ENCODE peak calls at places on chromosomes 7 and 10, in six cellular contexts. L is H9, Q is IMR-90, F is H1, T is neuronal stem cell, Y is mesenchymal stem cell. W is an unnamed sample.

GRCh38 chr10:124686707-124687376 is 57.3 kb downstream of the FAM53B start:
- DNase-seq in L (no peak), Q (no peak), F (no peak), T (no peak), Y (no peak), W (no peak)

GRCh38 chr10:110834622-110835219 is 37.0 kb upstream of the PDCD4 start:
- DNase-seq in L (peak; percentile 67), Q (no peak), F (no peak), T (peak; percentile 37), Y (peak; percentile 37), W (no peak)

GRCh38 chr10:34113504-34114225 is 701.4 kb downstream of the PARD3 start:
- DNase-seq in L (peak; percentile 77), Q (no peak), F (no peak), T (no peak), Y (no peak), W (no peak)

GRCh38 chr10:60448246-60448645 is 58.6 kb upstream of the ANK3 start:
- DNase-seq in L (no peak), Q (no peak), F (no peak), T (no peak), Y (no peak), W (no peak)

GRCh38 chr10:95606922-95607321 is 45.8 kb upstream of the SORBS1 start:
- DNase-seq in L (no peak), Q (peak; percentile 62), F (no peak), T (no peak), Y (peak; percentile 9), W (no peak)

GRCh38 chr7:106205621-106206222 is 79.1 kb downstream of the NAMPT start:
- DNase-seq in L (no peak), Q (peak; percentile 20), F (no peak), T (no peak), Y (peak; percentile 55), W (no peak)

GRCh38 chr7:28986723-28987122 is 28.6 kb upstream of the TRIL start:
- DNase-seq in L (no peak), Q (peak; percentile 77), F (no peak), T (no peak), Y (peak; percentile 93), W (peak; percentile 32)

GRCh38 chr10:62760401-62760800 is 44.1 kb upstream of the ADO start:
- DNase-seq in L (no peak), Q (no peak), F (no peak), T (peak; percentile 51), Y (no peak), W (no peak)

GRCh38 chr10:92750788-92751533 is 61.2 kb downstream of the HHEX start:
- DNase-seq in L (no peak), Q (peak; percentile 13), F (no peak), T (no peak), Y (no peak), W (peak; percentile 88)

GRCh38 chr7:140304071-140304799 is 94.1 kb downstream of the SLC37A3 start:
- DNase-seq in L (no peak), Q (peak; percentile 16), F (no peak), T (no peak), Y (peak; percentile 9), W (peak; percentile 16)

GRCh38 chr7:100891555-100891954 is 2.0 kb upstream of the UFSP1 start:
- DNase-seq in L (no peak), Q (peak; percentile 34), F (no peak), T (no peak), Y (peak; percentile 21), W (peak; percentile 39)

GRCh38 chr7:29989257-29989995 is at the start of gene SCRN1:
- DNase-seq in L (peak; percentile 63), Q (peak; percentile 13), F (no peak), T (peak; percentile 42), Y (peak; percentile 50), W (peak; percentile 43)

GRCh38 chr7:22954251-22954650 is 59.7 kb downstream of the HYCC1 start:
- DNase-seq in L (no peak), Q (no peak), F (no peak), T (no peak), Y (no peak), W (no peak)

GRCh38 chr10:87657370-87657769 is 2.3 kb upstream of the PAPSS2 start:
- DNase-seq in L (no peak), Q (peak; percentile 76), F (no peak), T (no peak), Y (peak; percentile 84), W (peak; percentile 67)

GRCh38 chr10:71437537-71438058 is 40.9 kb downstream of the CDH23 start:
- DNase-seq in L (no peak), Q (no peak), F (no peak), T (no peak), Y (no peak), W (no peak)

GRCh38 chr7:2112261-2113203 is 120.2 kb downstream of the MAD1L1 start:
- DNase-seq in L (no peak), Q (no peak), F (no peak), T (no peak), Y (no peak), W (no peak)

GRCh38 chr7:55964802-55965470 is 551 bp downstream of the NIPSNAP2 start:
- DNase-seq in L (peak; percentile 71), Q (peak; percentile 19), F (no peak), T (peak; percentile 42), Y (peak; percentile 64), W (peak; percentile 80)

GRCh38 chr7:2519119-2519930 is at the start of gene LFNG:
- DNase-seq in L (peak; percentile 84), Q (peak; percentile 83), F (no peak), T (peak; percentile 94), Y (peak; percentile 87), W (peak; percentile 82)

GRCh38 chr10:5961405-5962100 is 15.8 kb downstream of the IL15RA start:
- DNase-seq in L (peak; percentile 19), Q (no peak), F (no peak), T (no peak), Y (no peak), W (no peak)

GRCh38 chr7:78055160-78055559 is 256.6 kb downstream of the PHTF2 start:
- DNase-seq in L (no peak), Q (no peak), F (no peak), T (no peak), Y (no peak), W (no peak)

GRCh38 chr7:33861947-33862346 is 43.4 kb upstream of the BMPER start:
- DNase-seq in L (no peak), Q (no peak), F (no peak), T (no peak), Y (no peak), W (no peak)

GRCh38 chr7:66167773-66168367 is 37.3 kb upstream of the TPST1 start:
- DNase-seq in L (no peak), Q (peak; percentile 96), F (no peak), T (no peak), Y (peak; percentile 91), W (peak; percentile 93)

GRCh38 chr10:6977641-6978627 is 397.9 kb upstream of the PRKCQ start:
- DNase-seq in L (no peak), Q (no peak), F (no peak), T (no peak), Y (no peak), W (peak; percentile 8)

GRCh38 chr7:136964347-136964746 is 95.9 kb downstream of the CHRM2 start:
- DNase-seq in L (no peak), Q (no peak), F (no peak), T (no peak), Y (no peak), W (no peak)

GRCh38 chr10:52729259-52730104 is 43.1 kb downstream of the MBL2 start:
- DNase-seq in L (no peak), Q (peak; percentile 43), F (no peak), T (no peak), Y (peak; percentile 42), W (peak; percentile 65)

GRCh38 chr7:151033864-151034249 is 5.6 kb downstream of the ABCB8 start:
- DNase-seq in L (no peak), Q (no peak), F (no peak), T (no peak), Y (no peak), W (no peak)

GRCh38 chr7:131602304-131602993 is 46.0 kb upstream of the PODXL start:
- DNase-seq in L (no peak), Q (no peak), F (no peak), T (no peak), Y (no peak), W (no peak)

GRCh38 chr7:131602994-131603372 is 46.6 kb upstream of the PODXL start:
- DNase-seq in L (no peak), Q (no peak), F (no peak), T (no peak), Y (no peak), W (no peak)

GRCh38 chr7:131605280-131605878 is 49.0 kb upstream of the PODXL start:
- DNase-seq in L (peak; percentile 89), Q (no peak), F (peak; percentile 83), T (peak; percentile 81), Y (no peak), W (no peak)

GRCh38 chr7:131604841-131605279 is 48.4 kb upstream of the PODXL start:
- DNase-seq in L (peak; percentile 81), Q (peak; percentile 77), F (peak; percentile 88), T (no peak), Y (peak; percentile 86), W (peak; percentile 74)

DNA sequence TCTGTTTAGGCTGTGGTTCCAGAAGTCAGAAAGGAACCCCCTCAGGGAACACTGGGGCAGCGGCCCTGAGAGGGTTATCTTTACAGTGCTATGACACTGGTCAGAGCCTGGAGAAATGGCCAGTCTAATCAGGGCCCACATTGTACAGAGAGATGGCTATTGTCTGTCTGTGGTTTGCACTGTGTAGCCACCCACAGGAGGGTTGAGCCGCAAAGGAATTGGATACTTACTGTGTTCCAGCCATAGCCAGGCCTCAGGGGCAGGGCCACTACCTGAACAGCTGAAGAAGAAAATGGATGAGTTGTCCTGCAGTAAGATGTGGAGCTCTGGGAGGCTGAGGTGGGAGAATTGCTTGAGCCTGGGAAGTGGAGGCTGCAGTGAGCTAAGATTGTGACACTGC is 47.5 kb upstream of the PODXL start:
- DNase-seq in L (no peak), Q (no peak), F (no peak), T (no peak), Y (no peak), W (no peak)
- H2BK5ac ChIP-seq in L (peak overlapping the region; percentile 96), Q (no peak overlapping the region), F (peak overlapping the region; percentile 100), T (peak overlapping the region; percentile 76), Y (no peak overlapping the region), W (no peak overlapping the region)

DNA sequence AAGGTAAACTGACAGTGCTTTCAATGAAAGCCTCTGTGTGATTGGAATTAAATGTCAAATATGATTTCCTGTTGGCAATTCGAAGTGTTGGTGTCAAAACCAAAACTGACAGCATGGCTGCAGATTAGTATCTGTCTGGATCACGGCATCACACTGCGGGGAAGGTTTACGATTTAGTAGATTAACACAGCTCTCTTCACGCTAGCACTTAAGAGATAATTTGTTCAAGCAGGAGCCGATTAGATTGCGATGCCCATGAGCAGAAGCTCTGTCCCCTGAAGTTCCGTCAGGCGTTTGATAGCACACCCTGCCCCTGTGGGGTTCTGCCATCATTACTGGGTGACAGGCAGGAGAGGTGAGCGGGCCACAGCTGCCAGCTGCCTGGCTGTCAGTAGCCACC is 279.5 kb upstream of the AUTS2 start:
- DNase-seq in L (no peak), Q (no peak), F (no peak), T (no peak), Y (no peak), W (no peak)
- H4K91ac ChIP-seq in L (no peak overlapping the region), Q (no peak overlapping the region), F (no peak overlapping the region), T (no peak overlapping the region), Y (no peak overlapping the region), W (no peak overlapping the region)

GRCh38 chr7:70857793-70858545 is 274.0 kb upstream of the GALNT17 start:
- DNase-seq in L (peak; percentile 60), Q (no peak), F (no peak), T (no peak), Y (no peak), W (no peak)
- H2BK5ac ChIP-seq in L (no peak overlapping the region), Q (no peak overlapping the region), F (peak overlapping the region; percentile 91), T (no peak overlapping the region), Y (no peak overlapping the region), W (no peak overlapping the region)

GRCh38 chr7:157873181-157873580 is 536.4 kb downstream of the DNAJB6 start:
- DNase-seq in L (no peak), Q (no peak), F (no peak), T (no peak), Y (no peak), W (no peak)
- H4K91ac ChIP-seq in L (no peak overlapping the region), Q (no peak overlapping the region), F (no peak overlapping the region), T (peak overlapping the region; percentile 61), Y (no peak overlapping the region), W (no peak overlapping the region)

W was measured in trophoblast cell.